ENCODE peak calls at places on chromosome 20, in four cellular contexts. I is effector memory CD8-positive, alpha-beta T cell; C is NCI-H510A treated with DMSO at 0.1 percent for 48 hours; K is activated naive CD4-positive, alpha-beta T cell treated with anti-CD3 and anti-CD28 coated beads, Interleukin-2, amount 50 U/mL, for 16 hours. B is an unnamed sample.

GRCh38 chr20:62898970-62899632 is 27.2 kb downstream of the DIDO1 start:
- DNase-seq in I (no peak), C (peak; percentile 37), K (no peak), B (no peak)

GRCh38 chr20:62702886-62703852 is 5.5 kb upstream of the NTSR1 start:
- DNase-seq in I (no peak), C (no peak), K (no peak), B (peak; percentile 69)

GRCh38 chr20:5913166-5913565 is 37.2 kb downstream of the TRMT6 start:
- DNase-seq in I (no peak), C (no peak), K (no peak), B (no peak)

GRCh38 chr20:35339007-35339406 is 46.8 kb upstream of the FAM83C start:
- DNase-seq in I (no peak), C (no peak), K (no peak), B (no peak)

GRCh38 chr20:49671429-49671828 is 42.2 kb downstream of the B4GALT5 start:
- DNase-seq in I (no peak), C (no peak), K (no peak), B (no peak)

GRCh38 chr20:48571945-48572589 is 255.7 kb downstream of the PREX1 start:
- DNase-seq in I (no peak), C (no peak), K (no peak), B (no peak)

GRCh38 chr20:33686008-33686983 is at the start of gene E2F1:
- DNase-seq in I (peak; percentile 92), C (peak; percentile 89), K (peak; percentile 95), B (peak; percentile 99)

GRCh38 chr20:57400821-57401564 is 9.8 kb downstream of the RBM38 start:
- DNase-seq in I (no peak), C (no peak), K (peak; percentile 28), B (no peak)

GRCh38 chr20:24648481-24648880 is 179.1 kb downstream of the SYNDIG1 start:
- DNase-seq in I (no peak), C (no peak), K (no peak), B (no peak)

GRCh38 chr20:45372646-45373352 is 5.3 kb downstream of the TP53TG5 start:
- DNase-seq in I (no peak), C (no peak), K (no peak), B (no peak)

GRCh38 chr20:35129647-35130069 is 17.5 kb downstream of the EDEM2 start:
- DNase-seq in I (no peak), C (peak; percentile 27), K (no peak), B (no peak)

GRCh38 chr20:44166008-44166407 is 21.0 kb downstream of the JPH2 start:
- DNase-seq in I (no peak), C (no peak), K (no peak), B (no peak)

GRCh38 chr20:57662313-57663240 is 42.4 kb upstream of the ZBP1 start:
- DNase-seq in I (no peak), C (no peak), K (peak; percentile 7), B (no peak)

GRCh38 chr20:54995553-54995952 is 520.2 kb downstream of the DOK5 start:
- DNase-seq in I (no peak), C (no peak), K (no peak), B (peak; percentile 54)

GRCh38 chr20:42366626-42367025 is 748.4 kb upstream of the CHD6 start:
- DNase-seq in I (no peak), C (peak; percentile 38), K (no peak), B (no peak)

GRCh38 chr20:37398750-37399621 is 53.0 kb downstream of the SRC start:
- DNase-seq in I (no peak), C (no peak), K (no peak), B (no peak)

GRCh38 chr20:18611492-18611891 is 23.6 kb downstream of the DTD1 start:
- DNase-seq in I (no peak), C (no peak), K (no peak), B (peak; percentile 26)

GRCh38 chr20:11497543-11497942 is 420.1 kb upstream of the BTBD3 start:
- DNase-seq in I (no peak), C (no peak), K (no peak), B (no peak)

GRCh38 chr20:47456952-47457724 is 44.5 kb upstream of the NCOA3 start:
- DNase-seq in I (no peak), C (no peak), K (no peak), B (no peak)

GRCh38 chr20:5969348-5969935 is 19.0 kb downstream of the MCM8 start:
- DNase-seq in I (no peak), C (no peak), K (no peak), B (peak; percentile 63)

GRCh38 chr20:5658897-5659296 is 91.3 kb upstream of the SHLD1 start:
- DNase-seq in I (peak; percentile 7), C (no peak), K (peak; percentile 51), B (peak; percentile 24)

GRCh38 chr20:47208534-47209174 is 147.8 kb downstream of the ZMYND8 start:
- DNase-seq in I (no peak), C (no peak), K (no peak), B (no peak)

GRCh38 chr20:51169813-51170212 is 146.9 kb upstream of the KCNG1 start:
- DNase-seq in I (no peak), C (no peak), K (no peak), B (no peak)

GRCh38 chr20:38213607-38213940 is 47.0 kb downstream of the KIAA1755 start:
- DNase-seq in I (no peak), C (no peak), K (no peak), B (no peak)

GRCh38 chr20:57205625-57206219 is 60.7 kb downstream of the BMP7 start:
- DNase-seq in I (no peak), C (no peak), K (no peak), B (no peak)

GRCh38 chr20:59165794-59166709 is 2.4 kb downstream of the ZNF831 start:
- DNase-seq in I (no peak), C (no peak), K (no peak), B (no peak)

GRCh38 chr20:57664924-57665588 is 44.8 kb downstream of the PMEPA1 start:
- DNase-seq in I (no peak), C (no peak), K (no peak), B (no peak)

B was measured in NCI-H146.